ENCODE peak calls at places on chromosomes 16 and 17, in six cellular contexts. W is WTC11, S is K562, Z is HepG2, P is H1, M is GM12878. H is an unnamed sample.

GRCh38 chr17:12242390-12242954 is 221.8 kb downstream of the MAP2K4 start:
- DNase-seq in W (no peak), S (no peak), Z (no peak), P (no peak), M (no peak), H (no peak)

GRCh38 chr16:17469742-17470001 is 1.1 kb downstream of the XYLT1 start:
- DNase-seq in W (no peak), S (no peak), Z (no peak), P (no peak), M (no peak), H (no peak)

GRCh38 chr16:86772231-86772510 is 193.8 kb downstream of the FOXL1 start:
- DNase-seq in W (no peak), S (no peak), Z (no peak), P (no peak), M (no peak), H (no peak)

GRCh38 chr16:69883744-69884143 is 67.4 kb upstream of the CLEC18A start:
- DNase-seq in W (no peak), S (no peak), Z (no peak), P (no peak), M (no peak), H (no peak)

GRCh38 chr17:62802531-62803205 is 5.4 kb downstream of the MARCHF10 start:
- DNase-seq in W (no peak), S (no peak), Z (no peak), P (no peak), M (no peak), H (no peak)

GRCh38 chr17:7711356-7711755 is 6.2 kb upstream of the DNAH2 start:
- DNase-seq in W (peak), S (peak), Z (no peak), P (peak), M (no peak), H (peak)

GRCh38 chr17:74149597-74150427 is 53.7 kb upstream of the RPL38 start:
- DNase-seq in W (no peak), S (no peak), Z (no peak), P (peak), M (no peak), H (no peak)

GRCh38 chr17:56833023-56833811 is 503 bp downstream of the C17orf67 start:
- DNase-seq in W (peak), S (peak), Z (no peak), P (peak), M (peak), H (peak)

GRCh38 chr17:5237541-5238016 is 2.9 kb upstream of the SCIMP start:
- DNase-seq in W (peak), S (peak), Z (peak), P (peak), M (peak), H (peak)

GRCh38 chr17:64174686-64175456 is 44.9 kb upstream of the ERN1 start:
- DNase-seq in W (no peak), S (no peak), Z (no peak), P (no peak), M (no peak), H (no peak)

GRCh38 chr16:68564367-68564985 is 25.4 kb downstream of the ZFP90 start:
- DNase-seq in W (no peak), S (no peak), Z (no peak), P (no peak), M (no peak), H (peak)

GRCh38 chr17:17778308-17779014 is 58.3 kb downstream of the SREBF1 start:
- DNase-seq in W (no peak), S (no peak), Z (no peak), P (no peak), M (no peak), H (no peak)
- TF ChIP-seq CREB1 in W (no peak), S (no peak), Z (no peak), P (no peak), M (no peak), H (no peak)

DNA sequence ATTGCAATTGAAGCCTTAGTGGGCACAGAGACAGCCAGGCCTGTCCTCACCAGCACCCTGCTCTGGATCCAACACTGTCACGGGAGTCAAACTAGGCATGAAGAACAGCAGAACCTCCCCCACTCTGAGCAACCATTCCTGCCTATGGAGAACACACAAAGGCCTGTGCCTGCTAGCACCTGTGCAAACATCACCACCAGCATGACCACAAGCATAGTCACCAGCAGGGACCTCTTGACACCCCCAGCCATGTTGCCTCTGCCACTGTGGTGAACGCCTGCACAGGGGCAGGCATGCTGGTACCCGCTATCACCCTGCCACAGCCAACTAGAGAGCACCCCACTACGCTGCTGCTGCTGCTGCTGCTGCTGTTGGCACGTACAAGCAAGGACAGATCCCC is 51.7 kb downstream of the CMC2 start:
- DNase-seq in W (no peak), S (no peak), Z (peak), P (no peak), M (no peak), H (no peak)
- TF ChIP-seq CREB1 in W (no peak), S (no peak), Z (no peak), P (no peak), M (no peak), H (no peak)

DNA sequence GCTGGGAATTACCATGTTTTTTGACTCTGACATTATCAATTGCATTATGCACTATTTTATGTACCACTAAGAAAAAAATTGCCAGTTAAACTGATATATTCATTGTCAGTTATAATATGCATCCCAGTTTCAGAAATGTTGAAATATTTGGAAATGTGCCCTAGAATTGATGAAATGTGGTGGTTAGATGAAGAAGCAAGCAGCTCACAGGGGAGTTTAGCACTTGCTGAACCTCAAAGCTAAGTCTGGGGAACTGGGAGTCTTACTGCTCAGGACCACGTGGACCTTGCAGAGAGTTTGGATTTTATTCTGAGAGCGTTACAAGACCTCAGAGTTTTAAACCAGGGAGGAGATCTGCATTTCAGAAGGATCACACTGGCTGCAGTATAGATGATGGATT is 67.9 kb downstream of the TNRC6C start:
- DNase-seq in W (no peak), S (no peak), Z (no peak), P (no peak), M (no peak), H (no peak)
- TF ChIP-seq CREB1 in W (no peak), S (no peak), Z (no peak), P (no peak), M (no peak), H (no peak)

GRCh38 chr16:14618566-14618965 is 11.5 kb downstream of the PARN start:
- DNase-seq in W (no peak), S (no peak), Z (no peak), P (no peak), M (no peak), H (no peak)
- TF ChIP-seq CREB1 in W (no peak), S (no peak), Z (no peak), P (no peak), M (no peak), H (no peak)

DNA sequence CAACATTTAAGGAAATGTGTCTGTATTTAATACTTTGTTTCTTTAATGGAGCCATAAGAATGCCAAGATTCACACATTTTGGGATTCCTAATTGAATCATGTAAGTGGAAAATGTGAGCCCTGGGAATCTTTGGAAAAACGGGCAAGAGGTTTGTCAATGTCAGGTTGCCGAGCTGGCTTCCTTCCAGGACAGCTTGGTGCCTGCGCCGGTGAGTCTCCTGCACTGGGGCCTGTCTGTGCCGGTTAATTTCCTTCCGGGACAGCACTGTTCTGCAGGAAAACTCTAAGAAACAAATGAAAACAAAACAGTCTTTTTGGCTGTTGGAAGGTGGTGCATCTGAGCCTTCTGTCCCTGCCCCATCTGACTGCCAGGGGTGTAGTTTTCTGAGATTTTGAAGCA is 210.7 kb downstream of the HAPSTR1 start:
- DNase-seq in W (no peak), S (no peak), Z (no peak), P (no peak), M (no peak), H (no peak)
- TF ChIP-seq CREB1 in W (no peak), S (no peak), Z (no peak), P (no peak), M (no peak), H (no peak)

H was measured in GM23338.